ENCODE peak calls at places on chromosomes 13 and 19, in seven cellular contexts. V is B cell; L is NCI-H774; Q is aorta; P is T-helper 9 cell; C is NCI-H1092; X is stimulated activated CD8-positive, alpha-beta memory T cell treated with anti-CD3 and anti-CD28 coated beads, Interleukin-4, amount 100 ng/mL, for 1 hour. D is an unnamed sample.

GRCh38 chr13:66675620-66676019 is 554.5 kb downstream of the PCDH9 start:
- DNase-seq in V (no peak), L (no peak), Q (no peak), P (no peak), C (no peak), X (no peak), D (no peak)

GRCh38 chr19:49133621-49134454 is 14.5 kb downstream of the PPFIA3 start:
- DNase-seq in V (no peak), L (peak; percentile 17), Q (peak; percentile 88), P (no peak), C (no peak), X (no peak), D (no peak)

GRCh38 chr13:86932935-86933334 is 738.2 kb upstream of the SLITRK5 start:
- DNase-seq in V (no peak), L (no peak), Q (no peak), P (no peak), C (no peak), X (no peak), D (no peak)

GRCh38 chr13:50170447-50171037 is 155.3 kb downstream of the KCNRG start:
- DNase-seq in V (no peak), L (no peak), Q (no peak), P (no peak), C (no peak), X (no peak), D (no peak)

GRCh38 chr19:47511681-47512080 is 3.2 kb downstream of the NAPA start:
- DNase-seq in V (no peak), L (no peak), Q (no peak), P (no peak), C (no peak), X (no peak), D (peak; percentile 97)

GRCh38 chr13:27309401-27309958 is 38.9 kb downstream of the RASL11A start:
- DNase-seq in V (no peak), L (no peak), Q (no peak), P (no peak), C (no peak), X (no peak), D (no peak)

GRCh38 chr19:11387154-11388034 is 3.3 kb upstream of the EPOR start:
- DNase-seq in V (no peak), L (peak; percentile 19), Q (no peak), P (no peak), C (no peak), X (no peak), D (no peak)

GRCh38 chr19:45469132-45469834 is 1.5 kb downstream of the FOSB start:
- DNase-seq in V (peak; percentile 94), L (peak; percentile 92), Q (peak; percentile 95), P (peak; percentile 75), C (peak; percentile 62), X (peak; percentile 86), D (peak; percentile 83)

GRCh38 chr13:102141625-102142472 is 260.0 kb downstream of the FGF14 start:
- DNase-seq in V (no peak), L (peak; percentile 8), Q (no peak), P (no peak), C (no peak), X (no peak), D (no peak)